ENCODE peak calls at places on chromosomes 12 and 14, in six cellular contexts. E is frontal cortex; M is AG09309; J is pancreas; L is GM10248; Q is activated naive CD4-positive, alpha-beta T cell treated with Interleukin-2 at 50 U/mL for 16 hours. S is an unnamed sample.
A peak's percentile ranks its signal among the peaks of the same experiment; 100 is the strongest.

GRCh38 chr12:132106921-132107320 is 37.2 kb downstream of the DDX51 start:
- DNase-seq in M (peak; percentile 46), L (no peak), Q (no peak), E (no peak), J (no peak), S (no peak)

GRCh38 chr14:102760485-102761193 is 16.6 kb upstream of the TRAF3 start:
- DNase-seq in J (no peak), L (no peak), M (no peak), E (no peak), Q (no peak), S (no peak)

GRCh38 chr14:56660677-56661389 is 81.2 kb downstream of the TMEM260 start:
- DNase-seq in M (no peak), E (no peak), L (no peak), Q (no peak), J (no peak), S (no peak)

GRCh38 chr12:51906452-51907082 is 737 bp upstream of the ACVRL1 start:
- DNase-seq in L (no peak), Q (no peak), M (no peak), J (no peak), E (no peak), S (no peak)

GRCh38 chr12:112782921-112783320 is 8.6 kb upstream of the RPH3A start:
- DNase-seq in L (no peak), E (no peak), J (no peak), M (no peak), Q (no peak), S (no peak)

GRCh38 chr12:129152291-129153075 is 299.2 kb downstream of the GLT1D1 start:
- DNase-seq in E (no peak), L (no peak), M (no peak), Q (no peak), J (peak; percentile 9), S (no peak)

GRCh38 chr12:27456618-27457017 is 10.1 kb downstream of the SMCO2 start:
- DNase-seq in E (no peak), J (peak; percentile 36), Q (no peak), M (no peak), L (no peak), S (no peak)

GRCh38 chr14:36509056-36509917 is 10.7 kb downstream of the NKX2-1 start:
- DNase-seq in J (no peak), Q (no peak), M (no peak), E (no peak), L (no peak), S (no peak)

GRCh38 chr14:78313499-78313898 is 143.3 kb downstream of the NRXN3 start:
- DNase-seq in M (no peak), J (no peak), L (no peak), Q (no peak), E (no peak), S (no peak)